ENCODE peak calls at places on chromosome 19, in seven cellular contexts. One of them, this sample, is unnamed.

GRCh38 chr19:46373573-46374359 is 26.9 kb downstream of the PPP5C start:
- DNase-seq in suprapubic skin: peak; percentile 90
- DNase-seq in K562: no peak
- DNase-seq in stomach: peak; percentile 99
- DNase-seq in upper lobe of left lung: peak; percentile 96
- DNase-seq in transverse colon: peak; percentile 94
- DNase-seq in sigmoid colon: peak; percentile 87
- DNase-seq in this sample: no peak

GRCh38 chr19:57559008-57559403 is 657 bp downstream of the ZNF550 start:
- DNase-seq in stomach: no peak
- DNase-seq in sigmoid colon: no peak
- DNase-seq in suprapubic skin: no peak
- DNase-seq in transverse colon: peak; percentile 10
- DNase-seq in upper lobe of left lung: peak; percentile 26
- DNase-seq in K562: peak; percentile 25
- DNase-seq in this sample: no peak

GRCh38 chr19:47826800-47827199 is 5.1 kb downstream of the CRX start:
- DNase-seq in stomach: no peak
- DNase-seq in suprapubic skin: no peak
- DNase-seq in sigmoid colon: no peak
- DNase-seq in upper lobe of left lung: no peak
- DNase-seq in transverse colon: no peak
- DNase-seq in K562: no peak
- DNase-seq in this sample: no peak

GRCh38 chr19:4097501-4097900 is 26.4 kb downstream of the MAP2K2 start:
- DNase-seq in suprapubic skin: no peak
- DNase-seq in stomach: no peak
- DNase-seq in transverse colon: no peak
- DNase-seq in upper lobe of left lung: no peak
- DNase-seq in sigmoid colon: no peak
- DNase-seq in K562: no peak
- DNase-seq in this sample: no peak

GRCh38 chr19:2715470-2716274 is 5.5 kb downstream of the DIRAS1 start:
- DNase-seq in K562: no peak
- DNase-seq in stomach: no peak
- DNase-seq in transverse colon: no peak
- DNase-seq in upper lobe of left lung: no peak
- DNase-seq in suprapubic skin: no peak
- DNase-seq in sigmoid colon: no peak
- DNase-seq in this sample: no peak

GRCh38 chr19:45876411-45877197 is 9.3 kb downstream of the IRF2BP1 start:
- DNase-seq in stomach: peak; percentile 82
- DNase-seq in suprapubic skin: no peak
- DNase-seq in upper lobe of left lung: peak; percentile 67
- DNase-seq in K562: peak; percentile 78
- DNase-seq in sigmoid colon: peak; percentile 75
- DNase-seq in transverse colon: peak; percentile 57
- DNase-seq in this sample: no peak

GRCh38 chr19:44903602-44904425 is 1.8 kb upstream of the APOE start:
- DNase-seq in suprapubic skin: no peak
- DNase-seq in sigmoid colon: peak; percentile 82
- DNase-seq in upper lobe of left lung: peak; percentile 72
- DNase-seq in K562: peak; percentile 70
- DNase-seq in stomach: peak; percentile 80
- DNase-seq in transverse colon: peak; percentile 76
- DNase-seq in this sample: peak; percentile 93

GRCh38 chr19:5974721-5975387 is 3.1 kb downstream of the RANBP3 start:
- DNase-seq in suprapubic skin: no peak
- DNase-seq in stomach: no peak
- DNase-seq in sigmoid colon: no peak
- DNase-seq in transverse colon: no peak
- DNase-seq in K562: no peak
- DNase-seq in upper lobe of left lung: peak; percentile 91
- DNase-seq in this sample: no peak

GRCh38 chr19:53849237-53849676 is 18.4 kb upstream of the MYADM start:
- DNase-seq in stomach: no peak
- DNase-seq in suprapubic skin: no peak
- DNase-seq in transverse colon: no peak
- DNase-seq in K562: no peak
- DNase-seq in sigmoid colon: no peak
- DNase-seq in upper lobe of left lung: peak; percentile 62
- DNase-seq in this sample: no peak

GRCh38 chr19:33580026-33580644 is 41.6 kb upstream of the CHST8 start:
- DNase-seq in sigmoid colon: no peak
- DNase-seq in suprapubic skin: no peak
- DNase-seq in stomach: peak; percentile 40
- DNase-seq in K562: no peak
- DNase-seq in upper lobe of left lung: no peak
- DNase-seq in transverse colon: no peak
- DNase-seq in this sample: no peak

GRCh38 chr19:46181386-46181774 is 33.3 kb downstream of the IGFL2 start:
- DNase-seq in K562: no peak
- DNase-seq in upper lobe of left lung: no peak
- DNase-seq in transverse colon: no peak
- DNase-seq in stomach: no peak
- DNase-seq in suprapubic skin: no peak
- DNase-seq in sigmoid colon: no peak
- DNase-seq in this sample: no peak

GRCh38 chr19:56261145-56261544 is 11.4 kb upstream of the EDDM13 start:
- DNase-seq in upper lobe of left lung: no peak
- DNase-seq in sigmoid colon: no peak
- DNase-seq in suprapubic skin: no peak
- DNase-seq in K562: no peak
- DNase-seq in transverse colon: no peak
- DNase-seq in stomach: no peak
- DNase-seq in this sample: no peak

GRCh38 chr19:22052644-22053013 is 345 bp downstream of the ZNF257 start:
- DNase-seq in sigmoid colon: peak; percentile 59
- DNase-seq in transverse colon: no peak
- DNase-seq in stomach: no peak
- DNase-seq in upper lobe of left lung: peak; percentile 26
- DNase-seq in K562: no peak
- DNase-seq in suprapubic skin: no peak
- DNase-seq in this sample: no peak

GRCh38 chr19:8438236-8438635 is 6.5 kb upstream of the HNRNPM start:
- DNase-seq in stomach: no peak
- DNase-seq in suprapubic skin: no peak
- DNase-seq in upper lobe of left lung: no peak
- DNase-seq in transverse colon: no peak
- DNase-seq in sigmoid colon: no peak
- DNase-seq in K562: no peak
- DNase-seq in this sample: no peak

GRCh38 chr19:6491802-6492592 is 10.1 kb downstream of the TUBB4A start:
- DNase-seq in suprapubic skin: no peak
- DNase-seq in sigmoid colon: no peak
- DNase-seq in upper lobe of left lung: no peak
- DNase-seq in K562: peak; percentile 2
- DNase-seq in stomach: no peak
- DNase-seq in transverse colon: no peak
- DNase-seq in this sample: no peak

GRCh38 chr19:15250635-15250993 is 18.4 kb upstream of the EPHX3 start:
- DNase-seq in transverse colon: no peak
- DNase-seq in stomach: no peak
- DNase-seq in suprapubic skin: no peak
- DNase-seq in sigmoid colon: no peak
- DNase-seq in upper lobe of left lung: no peak
- DNase-seq in K562: no peak
- DNase-seq in this sample: no peak

GRCh38 chr19:15248648-15249559 is 16.7 kb upstream of the EPHX3 start:
- DNase-seq in stomach: peak; percentile 76
- DNase-seq in K562: no peak
- DNase-seq in sigmoid colon: peak; percentile 93
- DNase-seq in transverse colon: peak; percentile 74
- DNase-seq in suprapubic skin: no peak
- DNase-seq in upper lobe of left lung: peak; percentile 54
- DNase-seq in this sample: no peak

GRCh38 chr19:15251010-15251748 is 18.9 kb upstream of the EPHX3 start:
- DNase-seq in suprapubic skin: no peak
- DNase-seq in K562: no peak
- DNase-seq in sigmoid colon: no peak
- DNase-seq in stomach: no peak
- DNase-seq in transverse colon: no peak
- DNase-seq in upper lobe of left lung: no peak
- DNase-seq in this sample: no peak

GRCh38 chr19:15249560-15249874 is 17.3 kb upstream of the EPHX3 start:
- DNase-seq in transverse colon: no peak
- DNase-seq in stomach: no peak
- DNase-seq in upper lobe of left lung: no peak
- DNase-seq in sigmoid colon: no peak
- DNase-seq in suprapubic skin: no peak
- DNase-seq in K562: no peak
- DNase-seq in this sample: no peak

GRCh38 chr19:15249912-15250634 is 17.8 kb upstream of the EPHX3 start:
- DNase-seq in transverse colon: no peak
- DNase-seq in upper lobe of left lung: no peak
- DNase-seq in K562: no peak
- DNase-seq in stomach: no peak
- DNase-seq in sigmoid colon: peak; percentile 80
- DNase-seq in suprapubic skin: no peak
- DNase-seq in this sample: no peak
- TF ChIP-seq EP300 in transverse colon: no peak
- TF ChIP-seq EP300 in upper lobe of left lung: no peak
- TF ChIP-seq EP300 in K562: no peak
- TF ChIP-seq EP300 in stomach: no peak
- TF ChIP-seq EP300 in sigmoid colon: no peak
- TF ChIP-seq EP300 in suprapubic skin: no peak
- TF ChIP-seq EP300 in this sample: no peak

GRCh38 chr19:13839193-13839937 is 37.6 kb upstream of the NANOS3 start:
- DNase-seq in stomach: peak; percentile 89
- DNase-seq in upper lobe of left lung: peak; percentile 96
- DNase-seq in sigmoid colon: peak; percentile 95
- DNase-seq in transverse colon: peak; percentile 88
- DNase-seq in K562: peak; percentile 71
- DNase-seq in suprapubic skin: peak; percentile 94
- DNase-seq in this sample: peak; percentile 97
- TF ChIP-seq POLR2AphosphoS5 in stomach: peak; percentile 95
- TF ChIP-seq POLR2AphosphoS5 in upper lobe of left lung: peak; percentile 98
- TF ChIP-seq POLR2AphosphoS5 in sigmoid colon: peak; percentile 85
- TF ChIP-seq POLR2AphosphoS5 in transverse colon: peak; percentile 50
- TF ChIP-seq POLR2AphosphoS5 in K562: peak; percentile 16
- TF ChIP-seq POLR2AphosphoS5 in suprapubic skin: peak; percentile 33
- TF ChIP-seq POLR2AphosphoS5 in this sample: peak; percentile 91

GRCh38 chr19:677201-677600 is 1.0 kb downstream of the FSTL3 start:
- DNase-seq in stomach: peak; percentile 43
- DNase-seq in sigmoid colon: peak; percentile 94
- DNase-seq in upper lobe of left lung: peak; percentile 61
- DNase-seq in suprapubic skin: peak; percentile 89
- DNase-seq in K562: no peak
- DNase-seq in transverse colon: peak; percentile 63
- DNase-seq in this sample: no peak
- TF ChIP-seq EP300 in stomach: no peak
- TF ChIP-seq EP300 in sigmoid colon: peak; percentile 64
- TF ChIP-seq EP300 in upper lobe of left lung: no peak
- TF ChIP-seq EP300 in suprapubic skin: no peak
- TF ChIP-seq EP300 in K562: no peak
- TF ChIP-seq EP300 in transverse colon: no peak
- TF ChIP-seq EP300 in this sample: no peak

DNA sequence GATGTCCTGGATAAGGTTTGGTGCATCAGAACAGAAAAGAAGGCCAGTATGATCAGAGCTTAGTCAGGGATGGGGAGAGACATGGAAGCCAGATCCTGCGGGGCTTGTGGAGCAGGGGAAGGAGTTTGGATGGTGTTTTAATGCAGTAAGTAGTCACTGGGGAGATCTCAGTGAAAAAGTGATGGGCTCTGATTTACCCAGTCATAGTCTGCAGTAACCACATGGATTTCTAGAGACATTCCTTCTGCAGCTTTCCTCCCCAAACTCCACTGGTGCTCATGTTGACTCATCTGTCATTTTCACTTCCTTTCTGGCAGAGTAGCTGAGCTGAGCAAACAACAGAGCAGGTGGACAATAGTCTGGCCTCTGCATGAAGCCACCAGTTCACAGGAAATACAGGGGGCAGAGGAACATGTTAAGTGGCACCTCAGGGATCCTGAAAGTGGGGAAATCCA is 144.1 kb downstream of the DPF1 start:
- DNase-seq in transverse colon: no peak
- DNase-seq in K562: no peak
- DNase-seq in stomach: peak; percentile 29
- DNase-seq in upper lobe of left lung: no peak
- DNase-seq in sigmoid colon: no peak
- DNase-seq in suprapubic skin: no peak
- DNase-seq in this sample: peak; percentile 77
- TF ChIP-seq POLR2AphosphoS5 in transverse colon: no peak
- TF ChIP-seq POLR2AphosphoS5 in K562: no peak
- TF ChIP-seq POLR2AphosphoS5 in stomach: peak; percentile 46
- TF ChIP-seq POLR2AphosphoS5 in upper lobe of left lung: no peak
- TF ChIP-seq POLR2AphosphoS5 in sigmoid colon: no peak
- TF ChIP-seq POLR2AphosphoS5 in suprapubic skin: no peak
- TF ChIP-seq POLR2AphosphoS5 in this sample: no peak

GRCh38 chr19:19191920-19192882 is at the start of the genes BORCS8 and RFXANK:
- DNase-seq in K562: peak; percentile 96
- DNase-seq in transverse colon: peak; percentile 100
- DNase-seq in sigmoid colon: peak; percentile 100
- DNase-seq in stomach: peak; percentile 100
- DNase-seq in upper lobe of left lung: peak; percentile 99
- DNase-seq in suprapubic skin: peak; percentile 99
- DNase-seq in this sample: peak; percentile 99
- TF ChIP-seq EP300 in K562: no peak
- TF ChIP-seq EP300 in transverse colon: no peak
- TF ChIP-seq EP300 in sigmoid colon: no peak
- TF ChIP-seq EP300 in stomach: no peak
- TF ChIP-seq EP300 in upper lobe of left lung: no peak
- TF ChIP-seq EP300 in suprapubic skin: no peak
- TF ChIP-seq EP300 in this sample: no peak

GRCh38 chr19:20321139-20321656 is 154.2 kb downstream of the ZNF486 start:
- DNase-seq in upper lobe of left lung: no peak
- DNase-seq in suprapubic skin: no peak
- DNase-seq in K562: no peak
- DNase-seq in transverse colon: no peak
- DNase-seq in stomach: no peak
- DNase-seq in sigmoid colon: no peak
- DNase-seq in this sample: no peak

DNA sequence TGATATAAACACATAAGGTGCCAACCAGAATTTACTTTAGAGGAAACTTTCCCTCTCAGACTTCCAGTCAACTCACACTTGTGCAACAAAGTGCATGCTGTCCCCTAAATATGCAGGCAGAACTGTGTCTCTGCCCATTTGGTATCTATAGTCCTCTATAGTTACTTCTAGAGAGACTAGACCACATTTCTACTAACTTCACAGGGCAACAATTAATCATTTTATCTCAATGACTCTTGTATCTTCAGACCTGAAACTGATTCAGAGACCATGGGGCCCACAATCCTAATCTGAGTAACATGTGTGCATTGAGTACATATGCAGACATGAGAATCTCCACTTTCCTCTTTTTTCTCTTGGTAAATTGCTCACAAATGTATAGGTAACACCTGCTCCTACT is 158.1 kb downstream of the ZNF486 start:
- DNase-seq in stomach: no peak
- DNase-seq in upper lobe of left lung: no peak
- DNase-seq in sigmoid colon: no peak
- DNase-seq in transverse colon: no peak
- DNase-seq in K562: no peak
- DNase-seq in suprapubic skin: no peak
- DNase-seq in this sample: no peak
- TF ChIP-seq POLR2AphosphoS5 in stomach: no peak
- TF ChIP-seq POLR2AphosphoS5 in upper lobe of left lung: no peak
- TF ChIP-seq POLR2AphosphoS5 in sigmoid colon: no peak
- TF ChIP-seq POLR2AphosphoS5 in transverse colon: no peak
- TF ChIP-seq POLR2AphosphoS5 in K562: no peak
- TF ChIP-seq POLR2AphosphoS5 in suprapubic skin: no peak
- TF ChIP-seq POLR2AphosphoS5 in this sample: no peak

This sample was measured in esophagus muscularis mucosa.